ENCODE peak calls at places on chromosomes 11 and 22, in ten cellular contexts. T is GM04503, Q is body of pancreas, G is fibroblast of villous mesenchyme, J is AML-193, O is Kasumi-1, Z is mammary epithelial cell, F is NCI-H510A treated with DMSO at 0.1 percent for 48 hours, N is fibroblast of lung, E is iris pigment epithelial cell. I is an unnamed sample.

GRCh38 chr11:117204283-117205080 is 5.3 kb downstream of the TAGLN start:
- DNase-seq in Q (no peak), Z (no peak), O (no peak), F (no peak), T (no peak), J (no peak), N (no peak), E (no peak), G (no peak), I (no peak)

GRCh38 chr11:13206086-13206640 is 71.4 kb upstream of the BMAL1 start:
- DNase-seq in N (no peak), J (no peak), T (no peak), O (no peak), Z (no peak), G (no peak), F (no peak), Q (no peak), E (no peak), I (no peak)

GRCh38 chr11:102955624-102956023 is at the start of gene MMP13:
- DNase-seq in T (no peak), F (peak), E (no peak), Q (no peak), J (no peak), O (no peak), N (peak), G (no peak), Z (peak), I (no peak)

GRCh38 chr11:72208281-72208680 is 8.3 kb upstream of the FOLR2 start:
- DNase-seq in J (no peak), N (no peak), G (no peak), O (no peak), F (no peak), T (no peak), E (no peak), Q (no peak), Z (no peak), I (no peak)

GRCh38 chr11:37511425-37511933 is 913.4 kb upstream of the RAG2 start:
- DNase-seq in G (peak), T (no peak), O (no peak), J (no peak), E (peak), Z (peak), Q (no peak), F (no peak), N (peak), I (no peak)

GRCh38 chr11:73869234-73869949 is 7.3 kb downstream of the COA4 start:
- DNase-seq in O (no peak), T (no peak), N (peak), Q (no peak), J (no peak), G (no peak), F (no peak), Z (no peak), E (peak), I (no peak)

GRCh38 chr11:1305558-1306056 is 3.8 kb downstream of the TOLLIP start:
- DNase-seq in F (no peak), N (no peak), T (no peak), Z (no peak), O (no peak), Q (peak), G (no peak), J (no peak), E (no peak), I (no peak)

GRCh38 chr11:66317766-66318575 is 1.1 kb upstream of the CD248 start:
- DNase-seq in Z (peak), F (no peak), Q (peak), N (peak), J (peak), T (no peak), O (peak), E (peak), G (peak), I (no peak)

GRCh38 chr22:45318168-45318557 is 8.4 kb downstream of the FAM118A start:
- DNase-seq in E (peak), Q (peak), J (no peak), F (peak), O (no peak), T (peak), N (peak), Z (peak), G (peak), I (no peak)

GRCh38 chr22:42177891-42178336 is 47.3 kb upstream of the CYP2D6 start:
- DNase-seq in G (no peak), E (no peak), T (no peak), F (no peak), O (no peak), Q (no peak), N (no peak), Z (no peak), J (no peak), I (no peak)

GRCh38 chr11:24234822-24235508 is 261.9 kb upstream of the LUZP2 start:
- DNase-seq in E (peak), N (peak), G (peak), O (no peak), T (no peak), Q (peak), Z (no peak), F (no peak), J (no peak), I (no peak)

GRCh38 chr11:35791088-35791958 is 128.7 kb downstream of the TRIM44 start:
- DNase-seq in Z (no peak), J (no peak), T (no peak), G (peak), Q (no peak), F (peak), N (no peak), E (no peak), O (no peak), I (no peak)